ENCODE peak calls at places on chromosomes 7 and 10, in eight cellular contexts. B is A549; A is CD8-positive, alpha-beta T cell; E is thoracic aorta; J is SJSA1; N is neural progenitor cell; F is hepatocyte; Y is CD4-positive, CD25-positive, alpha-beta regulatory T cell. L is an unnamed sample.

GRCh38 chr7:93948106-93948505 is 26.6 kb downstream of the GNG11 start:
- DNase-seq in B (no peak), A (no peak), E (no peak), J (no peak), N (no peak), F (no peak), Y (no peak), L (no peak)

GRCh38 chr7:11540271-11540761 is 291.7 kb downstream of the THSD7A start:
- DNase-seq in B (no peak), A (no peak), E (no peak), J (no peak), N (no peak), F (peak; percentile 35), Y (no peak), L (no peak)

GRCh38 chr7:55065511-55066229 is 46.9 kb downstream of the EGFR start:
- DNase-seq in B (peak; percentile 84), A (no peak), E (no peak), J (peak; percentile 82), N (peak; percentile 34), F (peak; percentile 69), Y (no peak), L (no peak)

GRCh38 chr10:76035010-76035727 is 603.7 kb downstream of the LRMDA start:
- DNase-seq in B (no peak), A (no peak), E (no peak), J (no peak), N (no peak), F (no peak), Y (no peak), L (no peak)

GRCh38 chr10:22335204-22335956 is 9.9 kb upstream of the SPAG6 start:
- DNase-seq in B (peak; percentile 46), A (no peak), E (no peak), J (no peak), N (peak; percentile 78), F (peak; percentile 72), Y (peak; percentile 85), L (peak; percentile 57)

GRCh38 chr10:24448351-24449009 is 239.5 kb downstream of the KIAA1217 start:
- DNase-seq in B (no peak), A (no peak), E (no peak), J (no peak), N (no peak), F (no peak), Y (no peak), L (no peak)

GRCh38 chr10:52486840-52487611 is 172.9 kb downstream of the DKK1 start:
- DNase-seq in B (peak; percentile 45), A (no peak), E (no peak), J (no peak), N (no peak), F (peak; percentile 11), Y (no peak), L (no peak)

GRCh38 chr10:3207351-3207750 is 34.8 kb upstream of the PITRM1 start:
- DNase-seq in B (no peak), A (no peak), E (no peak), J (no peak), N (no peak), F (no peak), Y (no peak), L (no peak)

GRCh38 chr10:6361869-6362268 is 159.1 kb downstream of the PFKFB3 start:
- DNase-seq in B (no peak), A (no peak), E (no peak), J (no peak), N (no peak), F (no peak), Y (no peak), L (no peak)

GRCh38 chr10:6351540-6351939 is 148.8 kb downstream of the PFKFB3 start:
- DNase-seq in B (peak; percentile 19), A (no peak), E (no peak), J (no peak), N (no peak), F (no peak), Y (no peak), L (no peak)

GRCh38 chr10:6353526-6353925 is 150.8 kb downstream of the PFKFB3 start:
- DNase-seq in B (peak; percentile 90), A (no peak), E (no peak), J (no peak), N (no peak), F (no peak), Y (no peak), L (no peak)

GRCh38 chr10:6350609-6351008 is 147.9 kb downstream of the PFKFB3 start:
- DNase-seq in B (no peak), A (no peak), E (no peak), J (no peak), N (no peak), F (no peak), Y (no peak), L (no peak)

GRCh38 chr10:6356280-6356793 is 153.6 kb downstream of the PFKFB3 start:
- DNase-seq in B (no peak), A (no peak), E (no peak), J (no peak), N (no peak), F (no peak), Y (no peak), L (no peak)
- H3K9me3 ChIP-seq in B (peaks cover 39% of the 10 kb centered on the region), A (peaks cover 3% of the 10 kb centered on the region), E (peaks cover 7% of the 10 kb centered on the region), J (no peaks in the 10 kb centered on the region), N (no peaks in the 10 kb centered on the region), F (peaks cover 7% of the 10 kb centered on the region), Y (peaks cover 12% of the 10 kb centered on the region), L (no peaks in the 10 kb centered on the region)

GRCh38 chr10:96395931-96396877 is 37.4 kb upstream of the OPALIN start:
- DNase-seq in B (peak; percentile 73), A (peak; percentile 29), E (no peak), J (peak; percentile 63), N (peak; percentile 79), F (peak; percentile 87), Y (peak; percentile 80), L (peak; percentile 75)

GRCh38 chr10:96402417-96403305 is 43.9 kb upstream of the OPALIN start:
- DNase-seq in B (no peak), A (no peak), E (no peak), J (no peak), N (no peak), F (no peak), Y (no peak), L (no peak)

GRCh38 chr10:96401036-96401435 is 42.2 kb upstream of the OPALIN start:
- DNase-seq in B (no peak), A (no peak), E (no peak), J (no peak), N (peak; percentile 58), F (no peak), Y (no peak), L (no peak)

GRCh38 chr10:96400465-96400864 is 41.7 kb upstream of the OPALIN start:
- DNase-seq in B (no peak), A (no peak), E (no peak), J (no peak), N (no peak), F (no peak), Y (no peak), L (no peak)

GRCh38 chr10:96397902-96398301 is 39.1 kb upstream of the OPALIN start:
- DNase-seq in B (no peak), A (no peak), E (no peak), J (no peak), N (no peak), F (no peak), Y (no peak), L (no peak)
- H3K9me3 ChIP-seq in B (no peaks in the 10 kb centered on the region), A (no peaks in the 10 kb centered on the region), E (no peaks in the 10 kb centered on the region), J (no peaks in the 10 kb centered on the region), N (no peaks in the 10 kb centered on the region), F (no peaks in the 10 kb centered on the region), Y (no peaks in the 10 kb centered on the region), L (no peaks in the 10 kb centered on the region)

DNA sequence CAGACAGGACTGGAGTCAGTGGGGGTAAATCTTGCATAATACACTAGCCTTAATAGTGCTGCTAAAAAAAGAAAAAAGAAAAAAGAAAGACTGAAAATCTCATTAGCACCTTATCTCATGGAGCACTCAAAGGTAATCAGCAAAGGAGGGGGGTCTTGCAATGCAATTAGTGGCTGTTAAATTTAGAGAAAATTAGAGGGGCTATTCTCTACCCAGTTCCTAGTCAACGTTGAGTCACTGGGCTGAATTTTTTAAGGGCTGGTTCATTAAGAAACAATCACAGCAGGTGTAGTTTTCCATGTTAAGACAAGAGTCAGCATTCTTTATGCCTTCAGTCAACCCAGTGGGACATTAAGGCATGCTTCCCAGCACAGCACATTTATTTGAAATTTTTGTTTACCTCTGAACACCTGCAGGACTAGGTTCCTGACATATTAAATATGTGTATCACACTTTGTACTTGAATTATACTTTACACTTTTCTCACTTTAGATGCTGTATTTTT is 1455.6 kb upstream of the CELF2 start:
- DNase-seq in B (no peak), A (no peak), E (no peak), J (no peak), N (peak; percentile 70), F (no peak), Y (no peak), L (no peak)
- H3K9me3 ChIP-seq in B (no peaks in the 10 kb centered on the region), A (no peaks in the 10 kb centered on the region), E (no peaks in the 10 kb centered on the region), J (peaks cover 13% of the 10 kb centered on the region), N (no peaks in the 10 kb centered on the region), F (no peaks in the 10 kb centered on the region), Y (no peaks in the 10 kb centered on the region), L (no peaks in the 10 kb centered on the region)

DNA sequence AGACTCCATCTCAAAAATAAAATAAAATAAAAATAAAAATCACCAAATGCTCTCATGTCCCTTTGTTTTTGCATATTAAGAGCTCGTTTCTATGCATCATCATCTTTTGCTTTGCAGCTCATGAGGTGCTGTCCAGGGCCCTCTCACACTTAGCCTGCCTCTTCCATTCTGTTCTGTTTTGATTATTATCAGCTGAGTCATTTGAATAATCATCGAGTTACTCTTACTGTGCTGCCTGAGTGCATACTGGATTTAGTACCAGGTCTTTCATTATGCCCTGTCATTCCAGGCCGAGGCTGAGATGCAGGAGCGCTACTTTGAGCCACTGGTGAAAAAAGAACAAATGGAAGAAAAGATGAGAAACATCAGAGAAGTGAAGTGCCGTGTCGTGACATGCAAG is 33.0 kb downstream of the UCMA start:
- DNase-seq in B (no peak), A (no peak), E (no peak), J (no peak), N (no peak), F (no peak), Y (no peak), L (no peak)
- H3K9me3 ChIP-seq in B (no peaks in the 10 kb centered on the region), A (no peaks in the 10 kb centered on the region), E (no peaks in the 10 kb centered on the region), J (no peaks in the 10 kb centered on the region), N (no peaks in the 10 kb centered on the region), F (no peaks in the 10 kb centered on the region), Y (no peaks in the 10 kb centered on the region), L (no peaks in the 10 kb centered on the region)

GRCh38 chr10:73908853-73909611 is 1.9 kb upstream of the PLAU start:
- DNase-seq in B (peak; percentile 93), A (no peak), E (peak; percentile 33), J (peak; percentile 96), N (no peak), F (peak; percentile 68), Y (peak; percentile 85), L (no peak)
- H3K9me3 ChIP-seq in B (no peaks in the 10 kb centered on the region), A (no peaks in the 10 kb centered on the region), E (no peaks in the 10 kb centered on the region), J (no peaks in the 10 kb centered on the region), N (no peaks in the 10 kb centered on the region), F (no peaks in the 10 kb centered on the region), Y (no peaks in the 10 kb centered on the region), L (no peaks in the 10 kb centered on the region)

GRCh38 chr7:63031838-63032436 is 966.7 kb upstream of the ZNF722 start:
- DNase-seq in B (no peak), A (no peak), E (no peak), J (no peak), N (no peak), F (no peak), Y (no peak), L (no peak)
- H3K9me3 ChIP-seq in B (peaks cover 2% of the 10 kb centered on the region), A (no peaks in the 10 kb centered on the region), E (no peaks in the 10 kb centered on the region), J (peaks cover 4% of the 10 kb centered on the region), N (peaks cover 71% of the 10 kb centered on the region), F (peaks cover 6% of the 10 kb centered on the region), Y (peaks cover 32% of the 10 kb centered on the region), L (peaks cover 6% of the 10 kb centered on the region)

L was measured in body of pancreas.